ENCODE peak calls at places on chromosomes 2 and 18, in seven cellular contexts. A is lower lobe of right lung; V is GM23338; G is CD8-positive, alpha-beta memory T cell; B is transverse colon; M is neuronal stem cell; R is breast epithelium. Z is an unnamed sample. For H3K4me1, the result is how much of the 10 kb centered on the place peaks cover.

GRCh38 chr2:69061518-69061917 is 48.5 kb downstream of the ANTXR1 start:
- DNase-seq in B (no peak), A (no peak), M (no peak), V (no peak), R (no peak), G (no peak), Z (no peak)

GRCh38 chr18:9428862-9429661 is 46.3 kb upstream of the RALBP1 start:
- DNase-seq in V (no peak), R (peak), G (no peak), M (no peak), A (no peak), B (no peak), Z (no peak)

GRCh38 chr2:119792907-119793312 is 33.2 kb downstream of the PTPN4 start:
- DNase-seq in V (peak), G (no peak), R (no peak), A (no peak), B (no peak), M (no peak), Z (no peak)

GRCh38 chr2:226641008-226641407 is 158.6 kb downstream of the IRS1 start:
- DNase-seq in R (no peak), V (no peak), M (no peak), B (no peak), G (no peak), A (no peak), Z (no peak)

GRCh38 chr18:53416985-53417384 is 807.5 kb downstream of the MBD2 start:
- DNase-seq in A (no peak), R (no peak), V (no peak), B (no peak), G (no peak), M (peak), Z (no peak)

GRCh38 chr2:218265626-218266025 is 4.3 kb downstream of the AAMP start:
- DNase-seq in A (no peak), M (no peak), B (no peak), R (no peak), V (no peak), G (no peak), Z (no peak)

GRCh38 chr2:207768168-207768890 is 1.4 kb downstream of the FZD5 start:
- DNase-seq in G (peak), M (peak), B (peak), A (peak), R (peak), V (peak), Z (peak)

GRCh38 chr18:11887305-11888262 is 20.5 kb downstream of the MPPE1 start:
- DNase-seq in G (no peak), V (no peak), R (no peak), M (no peak), A (no peak), B (peak), Z (no peak)

GRCh38 chr18:51399491-51400122 is 202.1 kb upstream of the MEX3C start:
- DNase-seq in V (no peak), G (no peak), R (no peak), M (no peak), B (no peak), A (no peak), Z (no peak)

GRCh38 chr2:27021253-27021801 is 11.4 kb upstream of the TMEM214 start:
- DNase-seq in V (no peak), A (no peak), M (no peak), G (no peak), B (peak), R (peak), Z (no peak)

GRCh38 chr2:164515030-164515429 is 106.3 kb downstream of the GRB14 start:
- DNase-seq in G (no peak), B (no peak), R (no peak), M (no peak), A (no peak), V (no peak), Z (no peak)

GRCh38 chr18:23864620-23865019 is 149.9 kb upstream of the TTC39C start:
- DNase-seq in G (peak), A (no peak), V (no peak), R (peak), M (no peak), B (no peak), Z (no peak)

GRCh38 chr2:216404010-216404618 is 8.2 kb upstream of the SMARCAL1 start:
- DNase-seq in B (peak), M (no peak), G (peak), A (no peak), R (no peak), V (peak), Z (no peak)

GRCh38 chr2:161486111-161486510 is 70.0 kb downstream of the TBR1 start:
- DNase-seq in B (no peak), A (no peak), G (no peak), V (no peak), R (no peak), M (no peak), Z (no peak)

GRCh38 chr2:198499539-198499938 is 695.1 kb downstream of the PLCL1 start:
- DNase-seq in G (no peak), R (no peak), V (peak), M (no peak), A (no peak), B (no peak), Z (no peak)

GRCh38 chr18:9428301-9428706 is 47.0 kb upstream of the RALBP1 start:
- DNase-seq in A (no peak), G (no peak), V (no peak), B (no peak), R (no peak), M (no peak), Z (no peak)

GRCh38 chr2:58834404-58834803 is 593.3 kb upstream of the FANCL start:
- DNase-seq in R (no peak), M (peak), G (no peak), B (no peak), V (peak), A (no peak), Z (peak)

DNA sequence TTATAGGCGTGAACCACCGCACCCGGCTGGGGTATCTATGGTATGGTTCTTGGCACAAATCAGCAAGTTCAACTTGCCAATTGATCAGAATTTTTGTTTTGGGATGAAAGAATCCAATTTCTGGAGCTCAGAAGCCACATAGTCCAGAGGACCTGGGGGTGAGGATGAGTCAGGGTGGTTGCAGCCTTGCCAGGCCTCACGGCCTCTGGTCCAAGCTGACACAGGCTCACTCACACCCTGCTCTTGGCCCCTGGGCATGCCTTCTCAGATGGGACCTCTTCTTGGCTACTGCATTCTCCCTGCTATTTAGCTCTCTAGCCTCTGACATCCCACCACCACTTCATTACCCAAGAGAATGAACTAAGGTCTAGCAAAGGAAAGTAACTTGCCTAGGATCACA is 16.3 kb downstream of the CAPG start:
- DNase-seq in A (no peak), B (no peak), R (no peak), M (no peak), V (no peak), G (no peak), Z (peak)
- H3K4me1 ChIP-seq in A (under half), B (under half), R (under half), M (under half), V (under half), G (under half), Z (under half)

GRCh38 chr2:102620367-102620766 is 1.0 kb downstream of the SLC9A2 start:
- DNase-seq in B (peak), M (no peak), A (no peak), V (peak), G (no peak), R (no peak), Z (no peak)
- H3K4me3 ChIP-seq in B (peak), M (no peak), A (no peak), V (peak), G (no peak), R (peak), Z (no peak)

GRCh38 chr2:197130318-197130717 is 180.3 kb downstream of the ANKRD44 start:
- DNase-seq in R (no peak), B (no peak), A (no peak), G (peak), V (no peak), M (no peak), Z (no peak)

GRCh38 chr2:197128126-197128525 is 182.5 kb downstream of the ANKRD44 start:
- DNase-seq in M (no peak), R (no peak), V (no peak), G (no peak), A (no peak), B (no peak), Z (no peak)

GRCh38 chr2:197128897-197129296 is 181.7 kb downstream of the ANKRD44 start:
- DNase-seq in V (no peak), R (no peak), A (no peak), M (no peak), G (no peak), B (no peak), Z (no peak)

GRCh38 chr2:197134206-197134605 is 176.4 kb downstream of the ANKRD44 start:
- DNase-seq in R (no peak), A (no peak), M (no peak), V (no peak), B (no peak), G (no peak), Z (no peak)

GRCh38 chr2:197131558-197131855 is 179.1 kb downstream of the ANKRD44 start:
- DNase-seq in G (no peak), B (peak), R (no peak), M (no peak), V (no peak), A (no peak), Z (no peak)
- H3K4me1 ChIP-seq in G (half or more), B (under half), R (under half), M (under half), V (under half), A (under half), Z (under half)

DNA sequence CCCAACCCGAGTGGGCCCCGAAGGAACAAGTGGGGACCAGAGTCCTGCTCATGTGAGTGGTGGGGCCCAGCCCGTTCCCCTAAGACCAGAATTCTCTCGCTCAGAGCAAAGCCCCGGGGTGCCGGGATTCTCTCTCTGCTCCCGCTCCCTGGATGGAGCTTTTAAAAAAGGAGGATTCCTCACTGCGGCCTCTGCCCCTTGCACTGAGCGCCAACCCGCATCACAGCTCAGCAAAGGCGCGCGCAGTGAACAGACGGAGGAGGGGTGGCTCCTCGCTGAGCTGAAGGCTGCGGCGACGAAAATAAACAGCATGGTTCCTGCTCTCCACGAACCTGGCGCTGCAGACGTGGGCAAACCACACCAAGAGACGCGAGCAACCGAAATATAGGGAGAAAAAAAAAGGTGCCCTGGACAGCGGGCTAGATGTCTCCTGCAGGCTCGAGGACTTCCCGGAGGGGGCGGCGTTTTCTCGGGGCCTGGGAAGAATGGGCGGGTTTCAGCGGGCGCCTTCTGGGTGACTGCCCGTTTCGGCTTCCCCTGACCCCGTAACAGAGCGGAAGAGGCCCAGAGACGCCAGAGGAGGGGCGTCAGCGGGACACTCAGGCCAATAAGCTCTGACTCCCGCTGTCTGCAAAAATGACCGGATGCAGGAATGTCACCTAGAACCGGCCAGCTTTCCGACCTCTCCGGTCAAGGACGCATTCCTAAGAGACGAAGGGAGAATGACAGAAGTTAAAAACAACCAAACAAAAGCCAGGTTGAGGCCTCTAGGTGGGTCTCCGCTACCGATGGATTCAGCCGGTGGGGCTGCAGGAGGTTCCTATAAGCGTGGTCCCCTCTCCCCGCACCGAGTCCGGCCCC is 819 bp upstream of the KLF11 start:
- DNase-seq in B (peak), V (peak), A (peak), G (peak), M (no peak), R (no peak), Z (peak)
- H3K4me3 ChIP-seq in B (peak), V (peak), A (peak), G (peak), M (peak), R (peak), Z (peak)

GRCh38 chr2:231278868-231279267 is 80.4 kb downstream of the ARMC9 start:
- DNase-seq in R (no peak), A (no peak), G (no peak), B (no peak), V (no peak), M (no peak), Z (no peak)
- H3K4me1 ChIP-seq in R (under half), A (under half), G (under half), B (under half), V (under half), M (under half), Z (under half)

DNA sequence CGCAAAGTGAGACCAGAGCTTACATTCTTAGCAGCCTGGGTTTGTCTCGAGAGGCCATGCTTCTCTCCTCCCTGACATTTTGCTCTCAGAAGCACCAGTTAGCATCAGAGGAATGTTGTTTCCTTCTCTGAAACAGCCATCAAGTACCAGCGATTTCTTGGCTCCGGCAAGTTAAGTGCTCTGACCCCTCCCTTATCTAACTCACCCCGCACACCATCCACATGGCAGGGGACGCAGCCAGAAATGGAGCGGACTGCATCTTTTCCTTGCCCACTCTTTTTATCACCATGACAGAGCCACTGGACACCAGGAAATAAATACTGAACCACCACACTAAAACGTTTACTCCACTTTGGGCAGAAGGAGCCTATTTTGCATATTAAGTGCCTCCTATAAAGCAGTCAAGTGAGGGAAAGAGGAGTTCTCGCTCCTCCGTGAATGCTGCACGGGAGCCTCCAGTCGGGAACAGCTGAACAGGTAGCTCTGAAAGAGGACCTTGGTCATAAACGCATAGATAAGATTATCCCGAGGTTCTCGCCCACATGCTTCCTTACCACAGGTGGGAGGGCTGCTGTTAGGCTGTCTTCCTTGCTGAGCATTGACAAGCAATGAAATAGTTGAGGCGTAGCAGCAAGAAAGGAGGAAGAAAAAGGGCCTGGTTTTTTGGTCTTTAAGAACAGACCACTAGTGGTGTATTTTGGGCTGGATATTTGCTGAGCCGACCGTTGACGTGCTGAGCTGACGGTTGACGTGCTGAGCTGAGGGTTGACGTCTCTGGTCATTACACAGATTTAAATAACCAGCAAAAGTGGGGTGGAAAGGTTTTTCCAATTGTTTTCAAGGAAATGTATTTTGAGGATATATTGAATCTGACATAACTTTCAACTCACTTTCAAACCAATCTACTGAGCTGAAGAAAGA is 71.4 kb upstream of the ITGB6 start:
- DNase-seq in R (no peak), A (peak), B (no peak), G (no peak), M (peak), V (peak), Z (no peak)
- H3K4me3 ChIP-seq in R (no peak), A (peak), B (peak), G (no peak), M (no peak), V (no peak), Z (no peak)

DNA sequence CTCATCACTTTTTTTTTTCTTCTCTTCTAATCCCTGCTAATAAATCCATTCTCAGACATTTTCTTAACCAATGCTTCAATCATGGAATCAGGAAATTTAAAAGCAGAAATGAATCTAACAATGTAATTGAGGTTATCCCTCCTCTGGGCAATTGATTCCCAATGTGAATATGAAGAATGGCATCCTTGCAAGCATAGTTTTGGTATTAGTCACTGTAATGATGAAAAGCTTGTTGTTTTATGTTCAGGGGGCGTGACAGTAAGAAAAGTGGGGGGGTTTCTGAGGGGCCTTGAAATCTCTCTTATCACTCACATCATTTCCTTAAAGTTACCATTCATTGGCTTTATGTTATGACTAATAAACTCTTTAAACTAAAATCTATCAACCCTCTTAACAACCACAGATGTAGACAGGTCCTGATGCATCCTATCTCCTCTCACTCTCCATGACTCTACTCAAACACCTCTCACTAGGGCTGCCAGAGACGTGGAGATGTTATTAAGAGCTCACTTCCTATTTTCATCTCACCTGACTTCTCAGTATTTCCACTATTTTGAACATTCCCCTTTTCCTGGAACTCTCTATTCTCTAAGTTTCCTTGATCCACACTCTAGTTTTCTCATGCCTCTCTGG is 333.0 kb downstream of the CDH2 start:
- DNase-seq in G (no peak), A (no peak), V (no peak), R (no peak), B (no peak), M (no peak), Z (no peak)
- H3K4me1 ChIP-seq in G (under half), A (under half), V (under half), R (under half), B (under half), M (under half), Z (under half)

DNA sequence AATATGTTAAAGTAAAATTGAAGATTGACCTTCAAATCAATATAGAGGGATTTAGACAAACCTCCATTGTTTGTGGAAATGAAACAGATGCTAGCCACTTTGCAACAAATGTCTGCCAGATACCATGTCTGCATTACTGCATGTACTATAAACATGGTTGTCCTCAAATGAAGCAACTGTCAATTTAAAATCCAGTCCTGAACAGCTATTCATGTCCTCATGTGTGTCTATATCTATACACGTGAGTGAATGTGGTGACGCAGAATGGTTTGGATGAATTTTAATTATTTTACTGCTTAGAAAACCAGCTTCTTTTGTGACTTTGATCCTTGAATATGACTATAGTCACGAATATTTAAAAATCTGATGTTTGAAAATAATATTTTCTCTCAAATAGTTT is 71.5 kb downstream of the NYAP2 start:
- DNase-seq in V (no peak), R (no peak), G (no peak), A (no peak), M (no peak), B (no peak), Z (no peak)
- H3K4me3 ChIP-seq in V (no peak), R (no peak), G (no peak), A (no peak), M (no peak), B (no peak), Z (no peak)

GRCh38 chr2:238132463-238133450 is 5.7 kb upstream of the KLHL30 start:
- DNase-seq in R (no peak), B (no peak), M (no peak), V (no peak), G (no peak), A (peak), Z (no peak)

GRCh38 chr2:238129166-238130010 is 9.1 kb upstream of the KLHL30 start:
- DNase-seq in B (no peak), A (peak), R (no peak), V (no peak), G (no peak), M (no peak), Z (no peak)

GRCh38 chr2:238131761-238132462 is 6.6 kb upstream of the KLHL30 start:
- DNase-seq in R (no peak), V (no peak), M (no peak), A (peak), B (no peak), G (no peak), Z (no peak)

GRCh38 chr2:238130111-238130695 is 8.3 kb upstream of the KLHL30 start:
- DNase-seq in R (no peak), B (no peak), G (no peak), V (no peak), A (peak), M (no peak), Z (no peak)

GRCh38 chr2:238130696-238131628 is 7.5 kb upstream of the KLHL30 start:
- DNase-seq in R (no peak), A (peak), M (no peak), V (no peak), G (no peak), B (no peak), Z (no peak)
- H3K4me1 ChIP-seq in R (under half), A (under half), M (under half), V (under half), G (under half), B (under half), Z (under half)

GRCh38 chr18:13378150-13378549 is 159.6 kb downstream of the LDLRAD4 start:
- DNase-seq in R (no peak), G (no peak), A (no peak), B (no peak), V (no peak), M (no peak), Z (peak)

GRCh38 chr18:13379062-13379800 is 160.7 kb downstream of the LDLRAD4 start:
- DNase-seq in A (no peak), M (no peak), B (no peak), R (no peak), G (no peak), V (no peak), Z (peak)

GRCh38 chr18:13376298-13376840 is 157.8 kb downstream of the LDLRAD4 start:
- DNase-seq in M (no peak), V (no peak), R (no peak), B (no peak), G (no peak), A (no peak), Z (no peak)

GRCh38 chr18:13376841-13377351 is 158.3 kb downstream of the LDLRAD4 start:
- DNase-seq in A (no peak), R (no peak), B (no peak), V (no peak), M (no peak), G (peak), Z (peak)

GRCh38 chr18:13377496-13377895 is 158.9 kb downstream of the LDLRAD4 start:
- DNase-seq in V (no peak), M (no peak), R (no peak), G (no peak), B (no peak), A (no peak), Z (peak)
- H3K4me3 ChIP-seq in V (no peak), M (no peak), R (no peak), G (peak), B (no peak), A (no peak), Z (no peak)